ENCODE peak calls at places on chromosomes 7 and 10, in ten cellular contexts. F is psoas muscle, K is BJ, X is PC-3, P is HCT116, S is aorta, I is BE2C, N is pancreas, M is suprapubic skin, E is stomach. B is an unnamed sample.

GRCh38 chr7:90629306-90629918 is 33.3 kb downstream of the CDK14 start:
- DNase-seq in F (no peak), K (no peak), X (peak; percentile 80), P (peak; percentile 31), S (no peak), I (peak; percentile 10), N (no peak), M (no peak), E (no peak), B (no peak)

GRCh38 chr7:141320287-141320686 is 230.9 kb upstream of the AGK start:
- DNase-seq in F (no peak), K (no peak), X (peak; percentile 2), P (no peak), S (no peak), I (no peak), N (no peak), M (no peak), E (no peak), B (no peak)

GRCh38 chr10:103072891-103073290 is 120.2 kb downstream of the NT5C2 start:
- DNase-seq in F (no peak), K (no peak), X (no peak), P (no peak), S (no peak), I (no peak), N (no peak), M (no peak), E (no peak), B (no peak)

GRCh38 chr7:124152859-124153692 is 120.2 kb upstream of the TMEM229A start:
- DNase-seq in F (no peak), K (no peak), X (peak; percentile 67), P (peak; percentile 47), S (no peak), I (peak; percentile 44), N (no peak), M (no peak), E (no peak), B (peak; percentile 43)

GRCh38 chr10:124741922-124742417 is 2.2 kb downstream of the FAM53B start:
- DNase-seq in F (peak; percentile 19), K (no peak), X (no peak), P (no peak), S (peak; percentile 49), I (peak; percentile 37), N (no peak), M (peak; percentile 66), E (no peak), B (no peak)

GRCh38 chr7:47720141-47720906 is 138.4 kb upstream of the TNS3 start:
- DNase-seq in F (peak; percentile 69), K (peak; percentile 48), X (no peak), P (no peak), S (no peak), I (peak; percentile 60), N (no peak), M (peak; percentile 73), E (peak; percentile 25), B (peak; percentile 6)

GRCh38 chr10:22984066-22984465 is 56.2 kb downstream of the ARMC3 start:
- DNase-seq in F (no peak), K (no peak), X (no peak), P (no peak), S (no peak), I (no peak), N (no peak), M (no peak), E (no peak), B (no peak)

GRCh38 chr7:73864981-73865711 is 4.2 kb downstream of the TMEM270 start:
- DNase-seq in F (no peak), K (no peak), X (no peak), P (no peak), S (no peak), I (no peak), N (no peak), M (no peak), E (no peak), B (no peak)

GRCh38 chr7:111784971-111785575 is 222.8 kb upstream of the IMMP2L start:
- DNase-seq in F (no peak), K (no peak), X (peak; percentile 40), P (no peak), S (no peak), I (no peak), N (no peak), M (no peak), E (no peak), B (no peak)

GRCh38 chr7:2076649-2077064 is 156.1 kb downstream of the MAD1L1 start:
- DNase-seq in F (no peak), K (no peak), X (no peak), P (no peak), S (no peak), I (no peak), N (no peak), M (no peak), E (no peak), B (no peak)
- H3K4me3 ChIP-seq in F (no peak overlapping the region), K (no peak overlapping the region), X (no peak overlapping the region), P (no peak overlapping the region), S (no peak overlapping the region), I (no peak overlapping the region), N (no peak overlapping the region), M (no peak overlapping the region), E (no peak overlapping the region), B (no peak overlapping the region)

DNA sequence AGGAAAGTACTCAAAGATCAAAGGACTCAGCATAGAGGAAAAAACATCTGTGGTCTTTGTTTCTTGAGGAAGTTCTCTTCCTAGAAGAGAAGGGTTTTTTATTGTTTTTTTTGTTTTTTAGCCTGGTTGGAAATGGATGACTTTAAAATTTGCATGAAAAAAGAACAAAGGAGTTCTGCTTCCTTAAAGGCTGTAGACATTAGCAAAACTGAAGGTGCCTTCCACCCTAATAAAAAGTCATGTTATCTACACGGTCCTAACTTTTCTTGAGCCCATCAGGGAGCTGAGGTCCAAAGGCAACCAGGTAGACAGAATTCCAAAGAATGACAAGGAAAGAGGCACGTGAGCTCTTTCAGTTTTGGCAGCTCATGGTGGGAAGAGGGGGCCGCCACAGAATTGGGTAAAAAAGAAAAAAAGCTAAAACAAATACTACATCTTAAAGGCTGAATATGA is 356.7 kb downstream of the SH2D4B start:
- DNase-seq in F (no peak), K (no peak), X (no peak), P (no peak), S (no peak), I (no peak), N (no peak), M (no peak), E (no peak), B (no peak)
- H3K27me3 ChIP-seq in F (no peaks in the 10 kb centered on the region), K (no peaks in the 10 kb centered on the region), X (no peaks in the 10 kb centered on the region), P (peaks cover 4% of the 10 kb centered on the region), S (no peaks in the 10 kb centered on the region), I (no peaks in the 10 kb centered on the region), N (no peaks in the 10 kb centered on the region), M (no peaks in the 10 kb centered on the region), E (no peaks in the 10 kb centered on the region), B (no peaks in the 10 kb centered on the region)

GRCh38 chr10:33174674-33175073 is 159.8 kb downstream of the NRP1 start:
- DNase-seq in F (no peak), K (no peak), X (peak; percentile 65), P (no peak), S (no peak), I (peak; percentile 21), N (no peak), M (no peak), E (no peak), B (no peak)

GRCh38 chr10:33178026-33178755 is 156.3 kb downstream of the NRP1 start:
- DNase-seq in F (no peak), K (no peak), X (no peak), P (no peak), S (no peak), I (no peak), N (no peak), M (no peak), E (no peak), B (no peak)

GRCh38 chr10:33183658-33184057 is 150.8 kb downstream of the NRP1 start:
- DNase-seq in F (no peak), K (peak; percentile 25), X (peak; percentile 91), P (no peak), S (no peak), I (no peak), N (no peak), M (no peak), E (no peak), B (no peak)

GRCh38 chr10:33180390-33180789 is 154.1 kb downstream of the NRP1 start:
- DNase-seq in F (no peak), K (no peak), X (peak; percentile 82), P (no peak), S (no peak), I (no peak), N (no peak), M (no peak), E (no peak), B (no peak)

DNA sequence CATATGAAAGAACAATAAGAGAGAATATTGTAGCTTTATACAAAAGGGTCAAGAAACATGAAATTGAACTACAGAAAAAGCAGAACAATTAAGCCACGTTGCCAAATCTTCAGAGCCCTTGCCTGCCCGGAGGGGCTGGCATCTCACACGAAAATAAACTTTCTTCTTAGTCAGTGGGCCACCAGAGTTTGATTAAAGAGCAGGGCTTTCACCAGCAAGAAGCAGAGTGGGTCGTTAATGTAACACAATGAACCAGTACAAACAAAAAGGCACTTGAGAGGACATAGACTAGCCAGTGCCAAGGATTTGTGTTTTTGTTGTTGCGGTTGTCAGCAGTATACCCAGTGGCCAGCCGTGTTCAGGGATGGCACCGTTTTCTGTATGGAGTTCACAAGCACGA is 155.4 kb downstream of the NRP1 start:
- DNase-seq in F (no peak), K (no peak), X (no peak), P (no peak), S (no peak), I (no peak), N (no peak), M (no peak), E (no peak), B (no peak)
- H3K36me3 ChIP-seq in F (peaks cover 14% of the 10 kb centered on the region), K (peaks cover 11% of the 10 kb centered on the region), X (peaks cover 64% of the 10 kb centered on the region), P (no peaks in the 10 kb centered on the region), S (no peaks in the 10 kb centered on the region), I (peaks cover 41% of the 10 kb centered on the region), N (no peaks in the 10 kb centered on the region), M (peaks cover 27% of the 10 kb centered on the region), E (no peaks in the 10 kb centered on the region), B (no peaks in the 10 kb centered on the region)

DNA sequence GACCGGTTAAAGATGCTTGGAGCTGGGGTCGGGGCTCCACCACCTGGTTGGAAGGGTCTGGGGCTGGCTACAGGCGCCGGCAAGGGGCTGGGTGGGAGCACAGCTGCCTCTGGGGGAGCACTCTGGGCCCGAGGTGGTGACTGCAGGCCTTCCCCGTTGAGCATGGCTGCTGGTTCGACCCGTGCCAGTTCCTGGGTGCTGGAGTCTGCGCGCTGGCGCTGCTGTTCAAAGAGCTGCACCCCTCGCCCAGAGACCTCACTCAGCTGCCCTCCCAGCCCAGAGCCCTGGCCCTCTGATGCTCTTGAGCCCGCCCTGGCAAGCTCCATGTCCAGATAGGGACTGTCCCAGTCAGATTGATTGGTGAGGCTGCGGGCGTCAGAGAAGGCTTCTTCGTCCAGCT is 7.0 kb upstream of the MYOZ1 start:
- DNase-seq in F (no peak), K (no peak), X (no peak), P (no peak), S (peak; percentile 56), I (peak; percentile 20), N (no peak), M (no peak), E (no peak), B (no peak)
- H3K4me3 ChIP-seq in F (peak overlapping the region; percentile 68), K (peak overlapping the region; percentile 32), X (no peak overlapping the region), P (no peak overlapping the region), S (peak overlapping the region; percentile 85), I (peak overlapping the region; percentile 88), N (peak overlapping the region; percentile 37), M (peak overlapping the region; percentile 80), E (peak overlapping the region; percentile 66), B (no peak overlapping the region)

GRCh38 chr7:151192002-151192539 is 5.0 kb upstream of the ASB10 start:
- DNase-seq in F (no peak), K (no peak), X (no peak), P (no peak), S (no peak), I (no peak), N (no peak), M (no peak), E (no peak), B (no peak)
- H3K27me3 ChIP-seq in F (no peaks in the 10 kb centered on the region), K (peaks cover 35% of the 10 kb centered on the region), X (peaks cover 59% of the 10 kb centered on the region), P (peaks cover 18% of the 10 kb centered on the region), S (no peaks in the 10 kb centered on the region), I (peaks cover 10% of the 10 kb centered on the region), N (no peaks in the 10 kb centered on the region), M (peaks cover 21% of the 10 kb centered on the region), E (peaks cover 46% of the 10 kb centered on the region), B (no peaks in the 10 kb centered on the region)

B was measured in MG63.